ENCODE peak calls at places on chromosome 22, in eight cellular contexts. M is stomach, N is SK-N-SH, A is HepG2, J is H1, Q is transverse colon, W is K562, V is sigmoid colon. Y is an unnamed sample.

GRCh38 chr22:21102659-21103267 is 57.0 kb downstream of the LRRC74B start:
- DNase-seq in M (peak), N (peak), A (peak), J (peak), Q (peak), W (peak), V (peak), Y (peak)

GRCh38 chr22:38079804-38080203 is 4.2 kb downstream of the SLC16A8 start:
- DNase-seq in M (no peak), N (no peak), A (no peak), J (no peak), Q (no peak), W (no peak), V (no peak), Y (peak)

GRCh38 chr22:44184006-44184405 is 3.3 kb downstream of the PARVG start:
- DNase-seq in M (no peak), N (no peak), A (no peak), J (no peak), Q (no peak), W (no peak), V (no peak), Y (no peak)

GRCh38 chr22:21937041-21937820 is 15.4 kb downstream of the PPM1F start:
- DNase-seq in M (peak), N (no peak), A (no peak), J (no peak), Q (peak), W (no peak), V (no peak), Y (peak)

GRCh38 chr22:39021552-39022250 is 774 bp downstream of the APOBEC3D start:
- DNase-seq in M (no peak), N (no peak), A (no peak), J (no peak), Q (peak), W (no peak), V (no peak), Y (no peak)

GRCh38 chr22:44828193-44828592 is 75.8 kb downstream of the ARHGAP8 start:
- DNase-seq in M (no peak), N (peak), A (no peak), J (peak), Q (no peak), W (peak), V (no peak), Y (no peak)

GRCh38 chr22:26429458-26430238 is 588 bp downstream of the ASPHD2 start:
- DNase-seq in M (no peak), N (peak), A (no peak), J (no peak), Q (no peak), W (no peak), V (no peak), Y (no peak)

GRCh38 chr22:27110985-27111451 is 453.6 kb downstream of the MIAT start:
- DNase-seq in M (no peak), N (peak), A (peak), J (no peak), Q (no peak), W (no peak), V (no peak), Y (no peak)

GRCh38 chr22:43343262-43343988 is at the start of gene SCUBE1:
- DNase-seq in M (peak), N (peak), A (no peak), J (peak), Q (peak), W (peak), V (no peak), Y (peak)

GRCh38 chr22:38569181-38569971 is 607 bp downstream of the DMC1 start:
- DNase-seq in M (no peak), N (peak), A (no peak), J (peak), Q (peak), W (peak), V (peak), Y (peak)

GRCh38 chr22:40022536-40023225 is 27.9 kb downstream of the FAM83F start:
- DNase-seq in M (peak), N (no peak), A (no peak), J (no peak), Q (no peak), W (no peak), V (no peak), Y (no peak)

GRCh38 chr22:39959640-39960447 is at the start of gene TMA7B:
- DNase-seq in M (peak), N (peak), A (no peak), J (no peak), Q (no peak), W (peak), V (no peak), Y (peak)

GRCh38 chr22:44975444-44976262 is 34.2 kb downstream of the PHF21B start:
- DNase-seq in M (peak), N (peak), A (peak), J (peak), Q (peak), W (peak), V (peak), Y (peak)

GRCh38 chr22:32482708-32483107 is 8.1 kb downstream of the FBXO7 start:
- DNase-seq in M (no peak), N (no peak), A (no peak), J (no peak), Q (no peak), W (peak), V (no peak), Y (no peak)

GRCh38 chr22:44988671-44989070 is 21.1 kb downstream of the PHF21B start:
- DNase-seq in M (no peak), N (no peak), A (no peak), J (no peak), Q (no peak), W (peak), V (no peak), Y (no peak)

GRCh38 chr22:44396021-44396726 is 83.4 kb upstream of the SHISAL1 start:
- DNase-seq in M (peak), N (peak), A (no peak), J (peak), Q (no peak), W (no peak), V (no peak), Y (no peak)

GRCh38 chr22:38239101-38239761 is 33.6 kb downstream of the TMEM184B start:
- DNase-seq in M (no peak), N (no peak), A (no peak), J (no peak), Q (no peak), W (no peak), V (no peak), Y (peak)

GRCh38 chr22:17501679-17502285 is 61.5 kb upstream of the SLC25A18 start:
- DNase-seq in M (no peak), N (peak), A (peak), J (no peak), Q (peak), W (peak), V (no peak), Y (no peak)

GRCh38 chr22:35705141-35705540 is 12.5 kb upstream of the APOL5 start:
- DNase-seq in M (no peak), N (no peak), A (no peak), J (no peak), Q (no peak), W (no peak), V (no peak), Y (no peak)

GRCh38 chr22:24894220-24894975 is 52.1 kb downstream of the LHFPL7 start:
- DNase-seq in M (peak), N (peak), A (peak), J (no peak), Q (peak), W (peak), V (peak), Y (no peak)

GRCh38 chr22:39723899-39724351 is 153.4 kb downstream of the CACNA1I start:
- DNase-seq in M (peak), N (no peak), A (peak), J (no peak), Q (no peak), W (peak), V (no peak), Y (no peak)

GRCh38 chr22:27668828-27669797 is 132.4 kb downstream of the MN1 start:
- DNase-seq in M (no peak), N (no peak), A (peak), J (no peak), Q (peak), W (peak), V (no peak), Y (peak)

GRCh38 chr22:38744981-38745380 is 10.8 kb downstream of the SUN2 start:
- DNase-seq in M (no peak), N (no peak), A (no peak), J (no peak), Q (no peak), W (no peak), V (no peak), Y (no peak)

GRCh38 chr22:28874816-28875320 is 8.5 kb upstream of the ZNRF3 start:
- DNase-seq in M (no peak), N (no peak), A (no peak), J (no peak), Q (no peak), W (no peak), V (no peak), Y (no peak)

GRCh38 chr22:29000225-29000556 is 61.4 kb downstream of the C22orf31 start:
- DNase-seq in M (no peak), N (no peak), A (no peak), J (no peak), Q (no peak), W (no peak), V (no peak), Y (no peak)

GRCh38 chr22:33823552-33823951 is 96.7 kb downstream of the LARGE1 start:
- DNase-seq in M (no peak), N (no peak), A (peak), J (no peak), Q (no peak), W (no peak), V (no peak), Y (no peak)

GRCh38 chr22:34437140-34437539 is 516.9 kb upstream of the LARGE1 start:
- DNase-seq in M (no peak), N (no peak), A (no peak), J (no peak), Q (no peak), W (no peak), V (no peak), Y (no peak)

GRCh38 chr22:33539902-33540751 is 380.1 kb downstream of the LARGE1 start:
- DNase-seq in M (peak), N (no peak), A (peak), J (no peak), Q (peak), W (no peak), V (peak), Y (peak)

GRCh38 chr22:34113381-34113780 is 193.1 kb upstream of the LARGE1 start:
- DNase-seq in M (no peak), N (no peak), A (no peak), J (no peak), Q (no peak), W (no peak), V (no peak), Y (no peak)

GRCh38 chr22:48563966-48564330 is 1263.7 kb downstream of the BRD1 start:
- DNase-seq in M (no peak), N (no peak), A (no peak), J (no peak), Q (no peak), W (no peak), V (no peak), Y (peak)

GRCh38 chr22:19849800-19850481 is 4.7 kb downstream of the GNB1L start:
- DNase-seq in M (peak), N (no peak), A (no peak), J (no peak), Q (no peak), W (no peak), V (peak), Y (peak)
- TF ChIP-seq POLR2AphosphoS5 in M (no peak), N (no peak), A (no peak), J (no peak), Q (no peak), W (no peak), V (no peak), Y (peak)

GRCh38 chr22:50000587-50001387 is 11.8 kb downstream of the IL17REL start:
- DNase-seq in M (no peak), N (peak), A (no peak), J (no peak), Q (no peak), W (no peak), V (no peak), Y (no peak)

GRCh38 chr22:49999901-50000586 is 12.5 kb downstream of the IL17REL start:
- DNase-seq in M (no peak), N (peak), A (no peak), J (peak), Q (no peak), W (no peak), V (no peak), Y (peak)

GRCh38 chr22:49997932-49998717 is 14.4 kb downstream of the IL17REL start:
- DNase-seq in M (no peak), N (peak), A (no peak), J (no peak), Q (no peak), W (no peak), V (no peak), Y (no peak)

GRCh38 chr22:49998718-49999062 is 13.9 kb downstream of the IL17REL start:
- DNase-seq in M (no peak), N (no peak), A (no peak), J (no peak), Q (no peak), W (no peak), V (no peak), Y (peak)

DNA sequence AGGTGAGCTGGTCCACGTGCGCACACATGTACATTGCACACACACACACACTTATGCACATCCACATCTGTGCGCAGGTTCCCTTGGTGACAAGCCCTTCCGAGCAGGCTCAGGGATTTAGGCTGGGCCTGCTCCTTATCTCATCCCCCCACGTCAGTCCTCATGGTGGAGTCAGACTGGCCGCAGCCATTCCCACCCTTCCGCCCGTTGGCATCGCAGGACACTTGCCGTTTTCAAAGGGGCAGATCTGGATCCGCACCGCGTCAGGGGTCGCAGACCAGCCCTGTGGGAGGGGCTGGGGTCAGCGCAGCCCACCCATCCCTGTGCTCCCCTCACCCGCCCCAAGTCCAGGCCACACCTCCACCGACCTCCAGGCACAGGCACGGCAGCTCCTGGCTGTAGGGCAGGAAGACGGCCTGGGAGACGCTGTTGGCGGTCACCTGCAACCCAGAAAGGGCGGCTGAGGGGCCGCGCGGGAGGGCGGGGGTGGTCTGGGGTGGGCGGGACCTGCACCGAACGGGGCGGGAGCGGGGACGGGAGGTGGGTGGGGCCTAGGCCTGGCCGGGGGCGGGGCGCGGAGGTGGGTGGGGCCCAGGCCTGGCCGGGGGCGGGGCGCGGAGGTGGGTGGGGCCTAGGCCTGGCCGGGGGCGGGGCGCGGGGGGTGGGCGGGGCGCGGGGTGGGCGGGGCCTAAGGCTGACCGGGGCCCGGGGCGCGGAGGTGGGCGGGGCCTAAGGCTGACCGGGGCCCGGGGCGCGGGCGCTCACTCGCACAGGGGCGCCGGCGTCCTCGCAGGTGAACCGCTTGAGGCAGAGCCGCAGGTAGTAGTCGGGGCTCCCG is 13.3 kb downstream of the IL17REL start:
- DNase-seq in M (no peak), N (peak), A (no peak), J (peak), Q (peak), W (peak), V (no peak), Y (peak)
- TF ChIP-seq EP300 in M (no peak), N (no peak), A (no peak), J (no peak), Q (no peak), W (no peak), V (no peak), Y (no peak)

GRCh38 chr22:30181459-30182353 is 64.9 kb downstream of the LIF start:
- DNase-seq in M (no peak), N (no peak), A (no peak), J (no peak), Q (no peak), W (peak), V (no peak), Y (no peak)

GRCh38 chr22:30183861-30184278 is 62.7 kb downstream of the LIF start:
- DNase-seq in M (no peak), N (no peak), A (no peak), J (no peak), Q (no peak), W (peak), V (no peak), Y (no peak)

GRCh38 chr22:30182365-30182764 is 64.2 kb downstream of the LIF start:
- DNase-seq in M (no peak), N (no peak), A (peak), J (no peak), Q (no peak), W (peak), V (no peak), Y (no peak)

GRCh38 chr22:30183271-30183670 is 63.3 kb downstream of the LIF start:
- DNase-seq in M (no peak), N (no peak), A (no peak), J (no peak), Q (no peak), W (no peak), V (no peak), Y (no peak)

DNA sequence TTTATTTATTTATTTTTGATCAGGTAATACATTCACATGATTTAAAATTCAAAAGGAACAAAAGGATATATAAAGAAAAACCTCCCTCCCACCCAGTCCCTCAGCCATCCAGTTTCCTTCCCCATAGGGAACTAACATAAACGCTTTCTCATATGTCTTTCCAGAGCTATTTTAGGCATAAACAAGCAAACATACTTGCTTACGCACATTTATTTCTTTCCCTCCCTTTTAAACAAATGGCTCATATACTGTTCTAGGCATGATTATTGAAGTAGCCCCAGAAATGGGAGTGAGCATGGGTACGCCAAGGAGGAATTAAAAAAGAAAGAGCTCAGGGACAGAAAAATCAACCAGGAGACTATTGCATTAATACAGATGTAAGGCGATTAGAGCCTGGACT is 63.7 kb downstream of the LIF start:
- DNase-seq in M (no peak), N (no peak), A (no peak), J (no peak), Q (no peak), W (no peak), V (no peak), Y (no peak)
- H3K27ac ChIP-seq in M (no peak), N (no peak), A (no peak), J (no peak), Q (no peak), W (no peak), V (no peak), Y (no peak)

GRCh38 chr22:46774456-46775363 is 12.3 kb downstream of the TBC1D22A start:
- DNase-seq in M (no peak), N (no peak), A (no peak), J (no peak), Q (no peak), W (no peak), V (no peak), Y (peak)
- TF ChIP-seq POLR2AphosphoS5 in M (no peak), N (no peak), A (no peak), J (no peak), Q (no peak), W (no peak), V (no peak), Y (no peak)

GRCh38 chr22:23365524-23365923 is 185.2 kb downstream of the BCR start:
- DNase-seq in M (no peak), N (no peak), A (no peak), J (no peak), Q (no peak), W (no peak), V (no peak), Y (no peak)

GRCh38 chr22:23365961-23366360 is 185.7 kb downstream of the BCR start:
- DNase-seq in M (no peak), N (no peak), A (no peak), J (no peak), Q (no peak), W (no peak), V (no peak), Y (no peak)

GRCh38 chr22:23364389-23364788 is 184.1 kb downstream of the BCR start:
- DNase-seq in M (no peak), N (no peak), A (no peak), J (no peak), Q (no peak), W (no peak), V (no peak), Y (no peak)

GRCh38 chr22:23361676-23362075 is 181.4 kb downstream of the BCR start:
- DNase-seq in M (no peak), N (no peak), A (no peak), J (no peak), Q (no peak), W (no peak), V (no peak), Y (no peak)

GRCh38 chr22:23363683-23364082 is 183.4 kb downstream of the BCR start:
- DNase-seq in M (no peak), N (no peak), A (no peak), J (no peak), Q (no peak), W (no peak), V (no peak), Y (no peak)
- TF ChIP-seq EP300 in M (no peak), N (no peak), A (no peak), J (no peak), Q (no peak), W (no peak), V (no peak), Y (no peak)

GRCh38 chr22:41898645-41899044 is 16.2 kb downstream of the SHISA8 start:
- DNase-seq in M (no peak), N (no peak), A (no peak), J (no peak), Q (no peak), W (no peak), V (no peak), Y (no peak)

GRCh38 chr22:41893591-41894375 is 21.1 kb downstream of the SHISA8 start:
- DNase-seq in M (no peak), N (no peak), A (no peak), J (no peak), Q (no peak), W (no peak), V (no peak), Y (no peak)

GRCh38 chr22:41888638-41889200 is 26.2 kb downstream of the SHISA8 start:
- DNase-seq in M (no peak), N (no peak), A (no peak), J (no peak), Q (no peak), W (no peak), V (no peak), Y (no peak)

GRCh38 chr22:41891407-41891806 is 23.5 kb downstream of the SHISA8 start:
- DNase-seq in M (no peak), N (no peak), A (no peak), J (no peak), Q (no peak), W (no peak), V (no peak), Y (no peak)

GRCh38 chr22:41892721-41893120 is 22.2 kb downstream of the SHISA8 start:
- DNase-seq in M (no peak), N (no peak), A (no peak), J (no peak), Q (no peak), W (no peak), V (no peak), Y (no peak)
- H3K27ac ChIP-seq in M (no peak), N (no peak), A (no peak), J (no peak), Q (no peak), W (no peak), V (no peak), Y (no peak)

GRCh38 chr22:42300286-42301071 is 30.0 kb upstream of the TCF20 start:
- DNase-seq in M (peak), N (no peak), A (no peak), J (no peak), Q (peak), W (peak), V (no peak), Y (no peak)

GRCh38 chr22:42296883-42297282 is 26.4 kb upstream of the TCF20 start:
- DNase-seq in M (no peak), N (no peak), A (no peak), J (no peak), Q (no peak), W (no peak), V (no peak), Y (no peak)

GRCh38 chr22:42299586-42300285 is 29.3 kb upstream of the TCF20 start:
- DNase-seq in M (peak), N (no peak), A (no peak), J (no peak), Q (peak), W (peak), V (no peak), Y (peak)

GRCh38 chr22:42297778-42298177 is 27.3 kb upstream of the TCF20 start:
- DNase-seq in M (no peak), N (no peak), A (peak), J (no peak), Q (no peak), W (no peak), V (no peak), Y (no peak)

GRCh38 chr22:42298746-42299145 is 28.3 kb upstream of the TCF20 start:
- DNase-seq in M (no peak), N (no peak), A (no peak), J (no peak), Q (no peak), W (no peak), V (no peak), Y (no peak)
- TF ChIP-seq POLR2AphosphoS5 in M (no peak), N (no peak), A (no peak), J (no peak), Q (no peak), W (no peak), V (no peak), Y (no peak)